ENCODE peak calls at places on chromosomes 11 and 22, in four cellular contexts. J, T, B and G are unnamed samples.

GRCh38 chr11:99069831-99070444 is 49.2 kb downstream of the CNTN5 start:
- DNase-seq in J (no peak), T (peak; percentile 82), B (no peak), G (no peak)

GRCh38 chr11:104164028-104164520 is at the start of gene PDGFD:
- DNase-seq in T (peak; percentile 75), B (peak; percentile 81), J (no peak), G (peak; percentile 35)

GRCh38 chr22:42910221-42910942 is 53.3 kb upstream of the ARFGAP3 start:
- DNase-seq in T (no peak), B (peak; percentile 66), J (no peak), G (no peak)

GRCh38 chr22:19788661-19789225 is 28.2 kb downstream of the TBX1 start:
- DNase-seq in J (no peak), B (no peak), T (no peak), G (no peak)

GRCh38 chr11:125552927-125553326 is 16.4 kb upstream of the EI24 start:
- DNase-seq in J (no peak), B (no peak), T (no peak), G (no peak)

GRCh38 chr11:62710001-62710345 is 2.5 kb downstream of the GNG3 start:
- DNase-seq in B (no peak), T (peak; percentile 48), J (no peak), G (no peak)

GRCh38 chr11:112650568-112650967 is 310.7 kb upstream of the NCAM1 start:
- DNase-seq in B (no peak), J (no peak), T (no peak), G (no peak)

GRCh38 chr22:49564666-49565515 is 262.8 kb downstream of the BRD1 start:
- DNase-seq in J (no peak), B (no peak), T (no peak), G (no peak)

GRCh38 chr11:14424096-14424495 is 65.1 kb upstream of the RRAS2 start:
- DNase-seq in T (no peak), B (no peak), J (peak; percentile 68), G (no peak)

GRCh38 chr22:49553518-49554295 is 274.0 kb downstream of the BRD1 start:
- DNase-seq in J (no peak), T (no peak), B (no peak), G (no peak)

GRCh38 chr22:24512043-24512442 is 16.9 kb downstream of the UPB1 start:
- DNase-seq in B (no peak), T (no peak), J (no peak), G (no peak)

GRCh38 chr11:70071996-70072395 is 6.1 kb upstream of the ANO1 start:
- DNase-seq in T (no peak), J (no peak), B (no peak), G (no peak)

GRCh38 chr11:60170566-60170965 is 12.3 kb downstream of the MS4A6A start:
- DNase-seq in T (no peak), B (no peak), J (no peak), G (no peak)

GRCh38 chr22:42743501-42743991 is 22.9 kb upstream of the A4GALT start:
- DNase-seq in T (no peak), B (peak; percentile 94), J (no peak), G (peak; percentile 91)

GRCh38 chr11:26028294-26028954 is 303.5 kb upstream of the ANO3 start:
- DNase-seq in T (no peak), B (no peak), J (no peak), G (peak; percentile 28)

GRCh38 chr11:59141673-59142460 is 789 bp upstream of the FAM111A start:
- DNase-seq in T (no peak), B (no peak), J (no peak), G (no peak)

GRCh38 chr11:134742956-134743808 is 331.1 kb upstream of the B3GAT1 start:
- DNase-seq in B (no peak), T (no peak), J (no peak), G (no peak)

GRCh38 chr11:103924166-103925013 is 112.0 kb upstream of the DDI1 start:
- DNase-seq in J (no peak), B (no peak), T (peak; percentile 61), G (no peak)

GRCh38 chr22:32823024-32823730 is 21.7 kb downstream of the TIMP3 start:
- DNase-seq in B (no peak), J (no peak), T (no peak), G (peak; percentile 40)

GRCh38 chr22:29260031-29260560 is 7.7 kb downstream of the RHBDD3 start:
- DNase-seq in B (no peak), T (no peak), J (no peak), G (no peak)

GRCh38 chr11:67558084-67558772 is 25.4 kb upstream of the GSTP1 start:
- DNase-seq in J (peak; percentile 40), B (peak; percentile 77), T (no peak), G (no peak)

GRCh38 chr22:23393721-23394320 is 186.3 kb downstream of the IGLL1 start:
- DNase-seq in T (no peak), J (no peak), B (no peak), G (no peak)

GRCh38 chr11:108985611-108986279 is 320.9 kb downstream of the DDX10 start:
- DNase-seq in J (peak; percentile 28), T (no peak), B (no peak), G (peak; percentile 18)

GRCh38 chr11:2516276-2517015 is 71.6 kb downstream of the KCNQ1 start:
- DNase-seq in T (no peak), J (no peak), B (no peak), G (no peak)